ENCODE peak calls at places on chromosomes 12 and 14, in seven cellular contexts. P is posterior vena cava; L is amygdala; E is H4; O is GM19239; K is lower leg skin; Z is CD8-positive, alpha-beta T cell. I is an unnamed sample.
A peak's percentile ranks its signal among the peaks of the same experiment; 100 is the strongest.

GRCh38 chr12:124044809-124045321 is 71.8 kb downstream of the ZNF664 start:
- DNase-seq in P (no peak), L (no peak), E (no peak), O (no peak), K (no peak), Z (peak; percentile 48), I (no peak)

GRCh38 chr14:89312937-89313336 is 104.1 kb downstream of the FOXN3 start:
- DNase-seq in P (no peak), L (no peak), E (no peak), O (no peak), K (no peak), Z (no peak), I (no peak)

GRCh38 chr12:90672081-90672480 is 282.9 kb downstream of the CCER1 start:
- DNase-seq in P (no peak), L (no peak), E (no peak), O (no peak), K (no peak), Z (no peak), I (no peak)

GRCh38 chr14:93787465-93788306 is 599 bp downstream of the PRIMA1 start:
- DNase-seq in P (no peak), L (no peak), E (no peak), O (no peak), K (no peak), Z (no peak), I (no peak)

GRCh38 chr14:37622231-37622923 is 26.9 kb downstream of the TTC6 start:
- DNase-seq in P (no peak), L (no peak), E (no peak), O (no peak), K (no peak), Z (no peak), I (no peak)

GRCh38 chr12:80264891-80265290 is 165.6 kb downstream of the OTOGL start:
- DNase-seq in P (no peak), L (no peak), E (no peak), O (no peak), K (no peak), Z (no peak), I (no peak)

GRCh38 chr12:63151898-63152700 is 1.1 kb upstream of the AVPR1A start:
- DNase-seq in P (no peak), L (no peak), E (peak; percentile 39), O (peak; percentile 19), K (no peak), Z (no peak), I (peak; percentile 48)

GRCh38 chr12:89733579-89734201 is 25.1 kb upstream of the ATP2B1 start:
- DNase-seq in P (no peak), L (no peak), E (peak; percentile 81), O (no peak), K (no peak), Z (no peak), I (no peak)

GRCh38 chr12:111069886-111070285 is 149.5 kb upstream of the MYL2 start:
- DNase-seq in P (no peak), L (no peak), E (no peak), O (no peak), K (no peak), Z (no peak), I (no peak)

GRCh38 chr14:77206877-77207389 is 25.3 kb downstream of the TMEM63C start:
- DNase-seq in P (peak; percentile 71), L (no peak), E (no peak), O (no peak), K (no peak), Z (no peak), I (no peak)

GRCh38 chr12:53989227-53990113 is 4.5 kb downstream of the HOXC10 start:
- DNase-seq in P (no peak), L (no peak), E (peak; percentile 59), O (no peak), K (no peak), Z (no peak), I (peak; percentile 68)

GRCh38 chr14:96192975-96193805 is 11.4 kb upstream of the BDKRB2 start:
- DNase-seq in P (no peak), L (peak; percentile 34), E (no peak), O (no peak), K (no peak), Z (no peak), I (no peak)

GRCh38 chr14:103090481-103091020 is 4.0 kb upstream of the EXOC3L4 start:
- DNase-seq in P (no peak), L (no peak), E (no peak), O (no peak), K (no peak), Z (no peak), I (no peak)

GRCh38 chr12:4562034-4562657 is at the start of gene DYRK4:
- DNase-seq in P (peak; percentile 94), L (peak; percentile 37), E (no peak), O (no peak), K (peak; percentile 91), Z (no peak), I (peak; percentile 30)

I was measured in GM10248.